ENCODE peak calls at places on chromosome 6, in six cellular contexts. Y, P, S, A, G and I are unnamed samples.

GRCh38 chr6:33312361-33313104 is 1.3 kb downstream of the TAPBP start:
- DNase-seq in Y (peak; percentile 92), P (peak; percentile 74), S (peak; percentile 97), A (peak; percentile 91), G (peak; percentile 54), I (no peak)

GRCh38 chr6:149975400-149975799 is 11.7 kb downstream of the ULBP1 start:
- DNase-seq in Y (no peak), P (no peak), S (no peak), A (no peak), G (no peak), I (no peak)

GRCh38 chr6:33314515-33314942 is 651 bp upstream of the TAPBP start:
- DNase-seq in Y (peak; percentile 79), P (no peak), S (peak; percentile 82), A (peak; percentile 85), G (peak; percentile 68), I (peak; percentile 81)

GRCh38 chr6:75114795-75115194 is 91.1 kb downstream of the COL12A1 start:
- DNase-seq in Y (no peak), P (no peak), S (no peak), A (no peak), G (no peak), I (no peak)

GRCh38 chr6:45946352-45946751 is 69.3 kb downstream of the CLIC5 start:
- DNase-seq in Y (peak; percentile 74), P (no peak), S (peak; percentile 59), A (no peak), G (no peak), I (no peak)

GRCh38 chr6:166900130-166900708 is 56.1 kb downstream of the RNASET2 start:
- DNase-seq in Y (no peak), P (no peak), S (no peak), A (no peak), G (no peak), I (no peak)

GRCh38 chr6:115004204-115004603 is 661.4 kb upstream of the HS3ST5 start:
- DNase-seq in Y (no peak), P (no peak), S (no peak), A (no peak), G (no peak), I (no peak)

GRCh38 chr6:41698350-41698781 is 37.0 kb downstream of the TFEB start:
- DNase-seq in Y (no peak), P (no peak), S (no peak), A (no peak), G (no peak), I (no peak)

GRCh38 chr6:137685798-137686197 is 181.3 kb upstream of the TNFAIP3 start:
- DNase-seq in Y (no peak), P (no peak), S (no peak), A (peak; percentile 73), G (no peak), I (no peak)

GRCh38 chr6:54238407-54238806 is 69.8 kb upstream of the TINAG start:
- DNase-seq in Y (peak; percentile 29), P (no peak), S (no peak), A (no peak), G (no peak), I (no peak)

GRCh38 chr6:15362274-15363160 is 116.6 kb downstream of the JARID2 start:
- DNase-seq in Y (no peak), P (no peak), S (no peak), A (peak; percentile 27), G (no peak), I (no peak)

GRCh38 chr6:14339172-14339571 is 221.6 kb downstream of the CD83 start:
- DNase-seq in Y (no peak), P (no peak), S (no peak), A (no peak), G (no peak), I (no peak)

GRCh38 chr6:138673317-138674014 is 100.1 kb upstream of the CCDC28A start:
- DNase-seq in Y (no peak), P (no peak), S (no peak), A (no peak), G (no peak), I (no peak)

GRCh38 chr6:111096246-111096645 is 8.9 kb downstream of the SLC16A10 start:
- DNase-seq in Y (peak; percentile 17), P (peak; percentile 90), S (no peak), A (peak; percentile 84), G (no peak), I (no peak)

GRCh38 chr6:54173084-54173483 is 61.8 kb downstream of the MLIP start:
- DNase-seq in Y (no peak), P (no peak), S (no peak), A (no peak), G (no peak), I (no peak)

GRCh38 chr6:122381494-122382083 is 17.9 kb upstream of the HSF2 start:
- DNase-seq in Y (peak; percentile 84), P (no peak), S (peak; percentile 92), A (peak; percentile 59), G (peak; percentile 56), I (peak; percentile 55)

GRCh38 chr6:153081914-153082313 is 49.2 kb downstream of the RGS17 start:
- DNase-seq in Y (no peak), P (no peak), S (no peak), A (no peak), G (no peak), I (no peak)

GRCh38 chr6:45351667-45352066 is 23.5 kb downstream of the RUNX2 start:
- DNase-seq in Y (no peak), P (no peak), S (no peak), A (no peak), G (no peak), I (no peak)

GRCh38 chr6:163866192-163866591 is 451.7 kb downstream of the QKI start:
- DNase-seq in Y (no peak), P (no peak), S (peak; percentile 18), A (no peak), G (no peak), I (peak; percentile 30)

GRCh38 chr6:90890681-90891337 is 303.9 kb upstream of the MAP3K7 start:
- DNase-seq in Y (peak; percentile 17), P (no peak), S (peak; percentile 22), A (no peak), G (no peak), I (no peak)

GRCh38 chr6:44851176-44851575 is 463.7 kb downstream of the CDC5L start:
- DNase-seq in Y (no peak), P (no peak), S (no peak), A (no peak), G (no peak), I (no peak)

GRCh38 chr6:17845598-17845997 is 138.9 kb upstream of the NUP153 start:
- DNase-seq in Y (no peak), P (no peak), S (no peak), A (peak; percentile 12), G (no peak), I (no peak)

GRCh38 chr6:13415276-13415675 is 72.1 kb downstream of the GFOD1 start:
- DNase-seq in Y (no peak), P (no peak), S (no peak), A (no peak), G (no peak), I (no peak)

GRCh38 chr6:90790696-90791095 is 203.8 kb upstream of the MAP3K7 start:
- DNase-seq in Y (peak; percentile 7), P (no peak), S (no peak), A (no peak), G (no peak), I (no peak)

GRCh38 chr6:134196568-134197301 is 121.2 kb downstream of the SGK1 start:
- DNase-seq in Y (no peak), P (no peak), S (no peak), A (no peak), G (no peak), I (no peak)

GRCh38 chr6:119620846-119621570 is 271.4 kb upstream of the MAN1A1 start:
- DNase-seq in Y (peak; percentile 22), P (no peak), S (no peak), A (no peak), G (no peak), I (no peak)

DNA sequence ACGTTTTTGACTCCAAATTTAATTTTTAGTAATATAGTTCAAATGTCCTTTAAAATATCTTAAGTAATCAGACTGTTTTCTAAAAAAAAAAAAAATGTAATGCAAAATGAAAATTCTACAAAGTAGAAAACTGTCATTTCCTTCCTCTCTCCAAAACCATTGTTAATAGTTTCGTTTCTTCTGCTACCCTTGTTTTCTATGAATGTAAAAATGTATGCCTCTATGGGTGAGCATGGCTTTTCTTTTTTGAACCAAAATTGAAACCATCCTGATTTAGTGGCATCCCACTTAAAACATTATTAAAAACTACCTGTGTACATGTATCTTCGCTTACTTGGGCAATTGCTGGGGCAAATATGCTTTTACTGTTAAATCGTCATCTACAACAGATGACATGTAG is 65.0 kb downstream of the UTRN start:
- DNase-seq in Y (no peak), P (no peak), S (no peak), A (no peak), G (no peak), I (no peak)
- H3K4me1 ChIP-seq in Y (peaks cover 3% of the 10 kb centered on the region), P (peaks cover 12% of the 10 kb centered on the region), S (peaks cover 18% of the 10 kb centered on the region), A (no peaks in the 10 kb centered on the region), G (peaks cover 54% of the 10 kb centered on the region), I (peaks cover 11% of the 10 kb centered on the region)

DNA sequence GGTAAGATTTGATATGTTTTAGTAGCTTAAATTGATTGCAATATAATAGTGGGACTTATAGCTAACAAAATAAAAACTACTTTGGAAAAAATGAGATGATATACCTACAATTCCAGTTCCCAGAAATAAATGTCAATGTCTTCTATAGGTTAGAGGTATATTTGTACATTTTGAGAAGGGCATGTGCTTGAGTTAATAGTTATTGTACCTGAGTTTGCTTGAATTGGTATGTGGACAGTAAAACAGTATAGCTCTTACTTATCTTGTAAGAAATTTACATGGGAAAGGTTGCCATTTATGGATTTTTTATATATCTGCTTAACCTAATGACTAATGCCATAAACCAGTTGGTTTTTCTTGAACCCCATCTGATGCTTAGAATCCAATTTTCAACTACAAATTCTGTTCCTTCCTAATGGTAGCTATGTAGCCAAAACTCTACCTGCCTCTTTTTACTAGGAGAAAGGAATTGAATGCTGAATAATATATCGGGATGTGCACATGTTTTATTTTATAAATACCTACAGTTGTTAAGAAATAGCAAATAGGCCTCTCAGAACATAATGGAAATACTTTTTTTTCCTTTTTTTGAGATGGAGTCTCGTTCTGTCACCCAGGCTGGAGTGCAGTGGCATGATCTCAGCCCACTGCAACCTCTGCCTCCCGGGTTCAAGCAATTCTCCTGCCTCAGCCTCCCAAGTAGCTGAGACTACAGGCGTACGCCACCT is 4.9 kb downstream of the LOC128125822 start:
- DNase-seq in Y (no peak), P (no peak), S (no peak), A (no peak), G (no peak), I (no peak)
- H3K36me3 ChIP-seq in Y (no peaks in the 10 kb centered on the region), P (peaks cover 58% of the 10 kb centered on the region), S (peaks cover 59% of the 10 kb centered on the region), A (peaks cover 5% of the 10 kb centered on the region), G (peaks cover 6% of the 10 kb centered on the region), I (peaks cover 2% of the 10 kb centered on the region)

GRCh38 chr6:73581293-73581692 is 60.5 kb upstream of the EEF1A1 start:
- DNase-seq in Y (no peak), P (no peak), S (no peak), A (no peak), G (no peak), I (no peak)

GRCh38 chr6:73585566-73586415 is 65.0 kb upstream of the EEF1A1 start:
- DNase-seq in Y (peak; percentile 83), P (no peak), S (peak; percentile 70), A (peak; percentile 88), G (no peak), I (no peak)

GRCh38 chr6:73580247-73581149 is 59.7 kb upstream of the EEF1A1 start:
- DNase-seq in Y (peak; percentile 94), P (peak; percentile 65), S (peak; percentile 98), A (peak; percentile 63), G (peak; percentile 86), I (peak; percentile 96)

GRCh38 chr6:73586416-73586974 is 65.7 kb upstream of the EEF1A1 start:
- DNase-seq in Y (no peak), P (no peak), S (no peak), A (peak; percentile 54), G (no peak), I (no peak)
- H3K4me3 ChIP-seq in Y (no peak overlapping the region), P (peak overlapping the region; percentile 10), S (peak overlapping the region; percentile 2), A (no peak overlapping the region), G (peak overlapping the region; percentile 46), I (no peak overlapping the region)

GRCh38 chr6:37580164-37580955 is 80.7 kb upstream of the CCDC167 start:
- DNase-seq in Y (no peak), P (no peak), S (no peak), A (no peak), G (no peak), I (no peak)
- H3K4me1 ChIP-seq in Y (no peaks in the 10 kb centered on the region), P (no peaks in the 10 kb centered on the region), S (peaks cover 16% of the 10 kb centered on the region), A (no peaks in the 10 kb centered on the region), G (no peaks in the 10 kb centered on the region), I (no peaks in the 10 kb centered on the region)